ENCODE peak calls at places on chromosomes 2 and 18, in four cellular contexts. D is stomach, M is A549, N is adrenal gland. Y is an unnamed sample.
A peak's percentile ranks its signal among the peaks of the same experiment; 100 is the strongest.

GRCh38 chr2:182444170-182444569 is 17.3 kb upstream of the PDE1A start:
- DNase-seq in M (no peak), D (no peak), N (no peak), Y (no peak)

GRCh38 chr2:128638311-128638710 is 319.6 kb upstream of the HS6ST1 start:
- DNase-seq in M (no peak), D (peak; percentile 25), N (no peak), Y (no peak)

GRCh38 chr2:39723946-39724827 is 54.9 kb downstream of the THUMPD2 start:
- DNase-seq in D (no peak), N (no peak), M (no peak), Y (no peak)

GRCh38 chr2:134466141-134466540 is 212.3 kb downstream of the MGAT5 start:
- DNase-seq in M (no peak), N (no peak), D (peak; percentile 46), Y (no peak)

GRCh38 chr2:121263996-121264715 is 20.8 kb downstream of the TFCP2L1 start:
- DNase-seq in D (no peak), M (no peak), N (no peak), Y (no peak)

GRCh38 chr2:229714080-229714735 is at the start of gene DNER:
- DNase-seq in M (peak; percentile 35), N (peak; percentile 82), D (peak; percentile 42), Y (peak; percentile 20)

GRCh38 chr2:40103163-40103562 is 324.1 kb upstream of the THUMPD2 start:
- DNase-seq in M (no peak), N (no peak), D (no peak), Y (no peak)

GRCh38 chr2:109659356-109660045 is 45.3 kb downstream of the SOWAHC start:
- DNase-seq in M (no peak), N (no peak), D (no peak), Y (no peak)

GRCh38 chr18:64993695-64994094 is 757.1 kb upstream of the CDH7 start:
- DNase-seq in M (no peak), N (no peak), D (no peak), Y (no peak)

GRCh38 chr2:189485146-189485545 is 43.9 kb downstream of the WDR75 start:
- DNase-seq in D (no peak), N (no peak), M (no peak), Y (no peak)

GRCh38 chr2:174120346-174120745 is 128.0 kb downstream of the OLA1 start:
- DNase-seq in N (no peak), D (no peak), M (peak; percentile 7), Y (no peak)

GRCh38 chr18:2654828-2655152 is 736 bp upstream of the SMCHD1 start:
- DNase-seq in N (no peak), M (peak; percentile 29), D (no peak), Y (no peak)

GRCh38 chr2:216877085-216877484 is 17.2 kb upstream of the TNP1 start:
- DNase-seq in N (no peak), D (no peak), M (no peak), Y (no peak)

GRCh38 chr2:138949517-138949916 is 169.3 kb upstream of the NXPH2 start:
- DNase-seq in N (no peak), M (no peak), D (no peak), Y (no peak)

GRCh38 chr2:223900066-223900465 is 45.1 kb downstream of the WDFY1 start:
- DNase-seq in D (no peak), M (no peak), N (no peak), Y (no peak)

GRCh38 chr2:102345329-102345920 is 10.2 kb upstream of the IL18R1 start:
- DNase-seq in D (no peak), N (no peak), M (no peak), Y (no peak)

GRCh38 chr2:25620077-25620476 is 53.3 kb downstream of the DTNB start:
- DNase-seq in D (no peak), N (no peak), M (no peak), Y (no peak)

GRCh38 chr2:30026091-30027055 is 105.0 kb upstream of the ALK start:
- DNase-seq in N (peak; percentile 42), M (peak; percentile 76), D (peak; percentile 43), Y (peak; percentile 10)

GRCh38 chr2:75153221-75153620 is 46.1 kb downstream of the TACR1 start:
- DNase-seq in N (no peak), D (no peak), M (no peak), Y (no peak)
- TF ChIP-seq CTCF in N (no peak), D (no peak), M (no peak), Y (no peak)

GRCh38 chr18:79506191-79507075 is 110.7 kb downstream of the NFATC1 start:
- DNase-seq in N (no peak), M (no peak), D (no peak), Y (peak; percentile 11)

GRCh38 chr18:79507546-79508480 is 112.1 kb downstream of the NFATC1 start:
- DNase-seq in M (no peak), D (peak; percentile 67), N (peak; percentile 67), Y (peak; percentile 60)

GRCh38 chr18:79509536-79509930 is 113.8 kb downstream of the NFATC1 start:
- DNase-seq in D (no peak), N (no peak), M (no peak), Y (peak; percentile 4)

GRCh38 chr18:79508565-79509535 is 113.1 kb downstream of the NFATC1 start:
- DNase-seq in M (no peak), D (no peak), N (peak; percentile 33), Y (peak; percentile 51)

GRCh38 chr18:79507076-79507545 is 111.4 kb downstream of the NFATC1 start:
- DNase-seq in N (no peak), M (no peak), D (peak; percentile 69), Y (peak; percentile 39)
- TF ChIP-seq POLR2A in N (no peak), M (no peak), D (no peak), Y (no peak)

DNA sequence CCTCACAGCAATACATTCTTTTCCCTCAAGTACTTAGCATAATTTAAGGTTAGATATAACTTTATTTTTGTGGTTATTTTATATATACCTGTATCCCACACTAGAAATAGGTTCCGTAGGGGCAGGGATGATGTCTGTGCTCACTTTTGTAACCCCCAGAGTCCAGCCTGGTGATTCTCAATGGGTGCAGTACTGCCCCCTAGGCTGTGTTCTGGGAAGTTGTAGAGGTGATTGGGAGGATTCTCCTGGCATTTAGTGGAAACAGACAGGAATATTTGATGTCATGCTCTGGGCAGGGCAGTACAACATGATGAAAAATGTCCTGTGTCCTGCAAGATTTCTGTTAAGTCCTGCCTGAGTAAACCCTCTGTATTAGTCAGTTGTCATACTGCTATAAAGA is 333.3 kb downstream of the PLCL1 start:
- DNase-seq in D (no peak), N (no peak), M (no peak), Y (no peak)
- TF ChIP-seq CTCF in D (no peak), N (no peak), M (no peak), Y (no peak)

GRCh38 chr18:63410792-63411191 is 11.5 kb downstream of the VPS4B start:
- DNase-seq in D (no peak), N (no peak), M (no peak), Y (no peak)
- TF ChIP-seq POLR2A in D (no peak), N (no peak), M (no peak), Y (no peak)

DNA sequence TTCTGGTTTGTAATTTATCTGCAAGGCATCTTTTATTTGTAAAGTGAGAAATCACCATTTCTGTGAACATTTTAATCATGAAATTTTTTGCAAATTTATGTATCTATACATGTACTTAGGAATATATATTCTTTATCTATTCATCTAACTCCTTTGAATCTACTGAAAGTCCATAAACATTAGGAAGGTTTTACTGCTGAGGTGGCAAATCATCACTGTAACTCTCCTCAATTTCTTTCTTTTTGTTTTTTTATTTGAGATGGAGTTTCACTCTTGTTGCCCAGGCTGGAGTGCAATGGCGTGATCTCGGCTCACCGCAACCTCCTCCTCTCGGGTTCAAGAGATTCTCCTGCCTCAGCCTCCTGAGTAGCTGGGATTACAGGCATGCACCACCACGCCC is 296.3 kb downstream of the AGPS start:
- DNase-seq in M (no peak), N (no peak), D (no peak), Y (no peak)
- TF ChIP-seq CTCF in M (no peak), N (no peak), D (no peak), Y (no peak)

Y was measured in transverse colon.